ENCODE peak calls at places on chromosomes 7 and 10, in six cellular contexts. One of them, this sample, is unnamed.

GRCh38 chr10:70675496-70676161 is 3.3 kb downstream of the ADAMTS14 start:
- DNase-seq in fibroblast of lung: no peak
- DNase-seq in left ventricle myocardium inferior: no peak
- DNase-seq in upper lobe of right lung: no peak
- DNase-seq in heart right ventricle: no peak
- DNase-seq in PC-9: no peak
- DNase-seq in this sample: no peak

GRCh38 chr7:155669717-155670505 is 25.4 kb downstream of the RBM33 start:
- DNase-seq in fibroblast of lung: peak; percentile 47
- DNase-seq in PC-9: no peak
- DNase-seq in heart right ventricle: no peak
- DNase-seq in left ventricle myocardium inferior: no peak
- DNase-seq in upper lobe of right lung: peak; percentile 84
- DNase-seq in this sample: no peak

GRCh38 chr10:3217301-3217700 is 44.7 kb upstream of the PITRM1 start:
- DNase-seq in fibroblast of lung: peak; percentile 90
- DNase-seq in left ventricle myocardium inferior: no peak
- DNase-seq in heart right ventricle: no peak
- DNase-seq in PC-9: no peak
- DNase-seq in upper lobe of right lung: no peak
- DNase-seq in this sample: no peak

GRCh38 chr10:99429521-99430095 is 816 bp downstream of the GOT1 start:
- DNase-seq in PC-9: no peak
- DNase-seq in heart right ventricle: no peak
- DNase-seq in upper lobe of right lung: no peak
- DNase-seq in fibroblast of lung: no peak
- DNase-seq in left ventricle myocardium inferior: no peak
- DNase-seq in this sample: no peak

GRCh38 chr7:22082553-22082885 is 136.8 kb upstream of the CDCA7L start:
- DNase-seq in fibroblast of lung: no peak
- DNase-seq in heart right ventricle: no peak
- DNase-seq in left ventricle myocardium inferior: no peak
- DNase-seq in upper lobe of right lung: no peak
- DNase-seq in PC-9: no peak
- DNase-seq in this sample: no peak

GRCh38 chr10:100654835-100655759 is 90.3 kb upstream of the PAX2 start:
- DNase-seq in heart right ventricle: no peak
- DNase-seq in left ventricle myocardium inferior: no peak
- DNase-seq in fibroblast of lung: no peak
- DNase-seq in PC-9: no peak
- DNase-seq in upper lobe of right lung: no peak
- DNase-seq in this sample: no peak

GRCh38 chr10:50456711-50457110 is 167.0 kb downstream of the SGMS1 start:
- DNase-seq in PC-9: no peak
- DNase-seq in heart right ventricle: no peak
- DNase-seq in fibroblast of lung: no peak
- DNase-seq in left ventricle myocardium inferior: no peak
- DNase-seq in upper lobe of right lung: no peak
- DNase-seq in this sample: no peak

GRCh38 chr7:104791065-104791464 is 222.9 kb upstream of the KMT2E start:
- DNase-seq in fibroblast of lung: peak; percentile 45
- DNase-seq in heart right ventricle: no peak
- DNase-seq in upper lobe of right lung: no peak
- DNase-seq in PC-9: no peak
- DNase-seq in left ventricle myocardium inferior: no peak
- DNase-seq in this sample: no peak

GRCh38 chr7:135970682-135971365 is 6.3 kb downstream of the MTPN start:
- DNase-seq in fibroblast of lung: no peak
- DNase-seq in PC-9: no peak
- DNase-seq in left ventricle myocardium inferior: no peak
- DNase-seq in heart right ventricle: no peak
- DNase-seq in upper lobe of right lung: no peak
- DNase-seq in this sample: no peak

GRCh38 chr7:21542891-21543527 is at the start of gene DNAH11:
- DNase-seq in left ventricle myocardium inferior: peak; percentile 28
- DNase-seq in fibroblast of lung: peak; percentile 34
- DNase-seq in PC-9: no peak
- DNase-seq in heart right ventricle: peak; percentile 42
- DNase-seq in upper lobe of right lung: peak; percentile 82
- DNase-seq in this sample: no peak

GRCh38 chr10:13945760-13946460 is 359.1 kb downstream of the PRPF18 start:
- DNase-seq in PC-9: peak; percentile 80
- DNase-seq in heart right ventricle: no peak
- DNase-seq in upper lobe of right lung: no peak
- DNase-seq in left ventricle myocardium inferior: no peak
- DNase-seq in fibroblast of lung: peak; percentile 51
- DNase-seq in this sample: no peak

GRCh38 chr10:64067859-64068258 is 546.7 kb downstream of the REEP3 start:
- DNase-seq in fibroblast of lung: no peak
- DNase-seq in upper lobe of right lung: no peak
- DNase-seq in PC-9: no peak
- DNase-seq in left ventricle myocardium inferior: no peak
- DNase-seq in heart right ventricle: no peak
- DNase-seq in this sample: no peak

GRCh38 chr7:27345164-27345887 is 102.7 kb downstream of the EVX1 start:
- DNase-seq in fibroblast of lung: no peak
- DNase-seq in left ventricle myocardium inferior: no peak
- DNase-seq in heart right ventricle: no peak
- DNase-seq in upper lobe of right lung: no peak
- DNase-seq in PC-9: no peak
- DNase-seq in this sample: no peak

GRCh38 chr10:57786331-57786730 is 481.4 kb downstream of the IPMK start:
- DNase-seq in upper lobe of right lung: no peak
- DNase-seq in fibroblast of lung: no peak
- DNase-seq in heart right ventricle: no peak
- DNase-seq in PC-9: no peak
- DNase-seq in left ventricle myocardium inferior: no peak
- DNase-seq in this sample: no peak

GRCh38 chr7:138945169-138945568 is 36.0 kb downstream of the KIAA1549 start:
- DNase-seq in upper lobe of right lung: no peak
- DNase-seq in heart right ventricle: no peak
- DNase-seq in PC-9: no peak
- DNase-seq in left ventricle myocardium inferior: no peak
- DNase-seq in fibroblast of lung: no peak
- DNase-seq in this sample: no peak

GRCh38 chr7:148806187-148806586 is 77.9 kb downstream of the EZH2 start:
- DNase-seq in heart right ventricle: no peak
- DNase-seq in fibroblast of lung: no peak
- DNase-seq in left ventricle myocardium inferior: no peak
- DNase-seq in PC-9: no peak
- DNase-seq in upper lobe of right lung: no peak
- DNase-seq in this sample: no peak

GRCh38 chr7:28758186-28758585 is 199.9 kb downstream of the TRIL start:
- DNase-seq in left ventricle myocardium inferior: no peak
- DNase-seq in PC-9: no peak
- DNase-seq in upper lobe of right lung: no peak
- DNase-seq in fibroblast of lung: no peak
- DNase-seq in heart right ventricle: no peak
- DNase-seq in this sample: no peak

GRCh38 chr7:80018941-80019808 is 115.5 kb upstream of the GNAI1 start:
- DNase-seq in upper lobe of right lung: no peak
- DNase-seq in fibroblast of lung: peak; percentile 32
- DNase-seq in heart right ventricle: no peak
- DNase-seq in PC-9: no peak
- DNase-seq in left ventricle myocardium inferior: no peak
- DNase-seq in this sample: no peak

GRCh38 chr7:157499835-157500153 is 163.0 kb downstream of the DNAJB6 start:
- DNase-seq in PC-9: no peak
- DNase-seq in left ventricle myocardium inferior: peak; percentile 9
- DNase-seq in fibroblast of lung: no peak
- DNase-seq in heart right ventricle: no peak
- DNase-seq in upper lobe of right lung: peak; percentile 45
- DNase-seq in this sample: no peak
- H3K9me3 ChIP-seq in PC-9: no peaks in the 10 kb centered on the region
- H3K9me3 ChIP-seq in left ventricle myocardium inferior: peaks cover 9% of the 10 kb centered on the region
- H3K9me3 ChIP-seq in fibroblast of lung: no peaks in the 10 kb centered on the region
- H3K9me3 ChIP-seq in heart right ventricle: no peaks in the 10 kb centered on the region
- H3K9me3 ChIP-seq in upper lobe of right lung: no peaks in the 10 kb centered on the region
- H3K9me3 ChIP-seq in this sample: no peaks in the 10 kb centered on the region

GRCh38 chr7:87206361-87206760 is 13.2 kb downstream of the TMEM243 start:
- DNase-seq in upper lobe of right lung: no peak
- DNase-seq in left ventricle myocardium inferior: no peak
- DNase-seq in PC-9: no peak
- DNase-seq in heart right ventricle: no peak
- DNase-seq in fibroblast of lung: peak; percentile 55
- DNase-seq in this sample: no peak
- H3K9me3 ChIP-seq in upper lobe of right lung: peaks cover 15% of the 10 kb centered on the region
- H3K9me3 ChIP-seq in left ventricle myocardium inferior: peaks cover 28% of the 10 kb centered on the region
- H3K9me3 ChIP-seq in PC-9: peaks cover 12% of the 10 kb centered on the region
- H3K9me3 ChIP-seq in heart right ventricle: peaks cover 30% of the 10 kb centered on the region
- H3K9me3 ChIP-seq in fibroblast of lung: no peaks in the 10 kb centered on the region
- H3K9me3 ChIP-seq in this sample: no peaks in the 10 kb centered on the region

GRCh38 chr7:57412168-57412567 is 37.8 kb upstream of the ZNF716 start:
- DNase-seq in heart right ventricle: no peak
- DNase-seq in PC-9: no peak
- DNase-seq in left ventricle myocardium inferior: no peak
- DNase-seq in upper lobe of right lung: no peak
- DNase-seq in fibroblast of lung: no peak
- DNase-seq in this sample: no peak
- H3K9me3 ChIP-seq in heart right ventricle: no peaks in the 10 kb centered on the region
- H3K9me3 ChIP-seq in PC-9: no peaks in the 10 kb centered on the region
- H3K9me3 ChIP-seq in left ventricle myocardium inferior: no peaks in the 10 kb centered on the region
- H3K9me3 ChIP-seq in upper lobe of right lung: no peaks in the 10 kb centered on the region
- H3K9me3 ChIP-seq in fibroblast of lung: no peaks in the 10 kb centered on the region
- H3K9me3 ChIP-seq in this sample: no peaks in the 10 kb centered on the region

DNA sequence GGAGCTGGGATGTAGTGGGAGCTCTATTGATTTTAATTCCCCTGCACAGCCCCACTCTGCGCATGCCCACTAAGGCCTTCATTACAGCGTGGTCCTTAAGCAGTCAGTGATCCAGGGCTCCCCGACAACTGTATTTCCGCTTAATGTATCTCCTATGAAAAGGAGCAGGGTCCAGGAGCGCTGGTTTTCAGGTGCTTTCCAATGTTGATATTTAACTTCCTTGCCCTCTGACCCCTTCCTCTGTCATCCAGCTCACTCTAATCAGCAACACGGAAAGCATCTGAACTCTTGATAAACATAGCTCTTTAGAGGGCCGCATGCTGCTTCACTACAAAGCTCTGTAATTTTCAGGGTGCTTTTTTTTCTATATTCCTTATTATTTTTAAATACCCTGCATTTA is 466.1 kb upstream of the CELF2 start:
- DNase-seq in upper lobe of right lung: no peak
- DNase-seq in fibroblast of lung: no peak
- DNase-seq in heart right ventricle: no peak
- DNase-seq in PC-9: no peak
- DNase-seq in left ventricle myocardium inferior: no peak
- DNase-seq in this sample: no peak
- H3K9me3 ChIP-seq in upper lobe of right lung: no peaks in the 10 kb centered on the region
- H3K9me3 ChIP-seq in fibroblast of lung: no peaks in the 10 kb centered on the region
- H3K9me3 ChIP-seq in heart right ventricle: no peaks in the 10 kb centered on the region
- H3K9me3 ChIP-seq in PC-9: no peaks in the 10 kb centered on the region
- H3K9me3 ChIP-seq in left ventricle myocardium inferior: no peaks in the 10 kb centered on the region
- H3K9me3 ChIP-seq in this sample: no peaks in the 10 kb centered on the region

GRCh38 chr7:56181010-56181409 is 64.8 kb upstream of the NUPR2 start:
- DNase-seq in upper lobe of right lung: no peak
- DNase-seq in fibroblast of lung: no peak
- DNase-seq in heart right ventricle: no peak
- DNase-seq in left ventricle myocardium inferior: no peak
- DNase-seq in PC-9: no peak
- DNase-seq in this sample: no peak
- H3K9me3 ChIP-seq in upper lobe of right lung: no peaks in the 10 kb centered on the region
- H3K9me3 ChIP-seq in fibroblast of lung: no peaks in the 10 kb centered on the region
- H3K9me3 ChIP-seq in heart right ventricle: peaks cover 7% of the 10 kb centered on the region
- H3K9me3 ChIP-seq in left ventricle myocardium inferior: no peaks in the 10 kb centered on the region
- H3K9me3 ChIP-seq in PC-9: no peaks in the 10 kb centered on the region
- H3K9me3 ChIP-seq in this sample: no peaks in the 10 kb centered on the region

GRCh38 chr10:87804939-87805569 is 13.0 kb downstream of the ATAD1 start:
- DNase-seq in fibroblast of lung: no peak
- DNase-seq in PC-9: no peak
- DNase-seq in heart right ventricle: no peak
- DNase-seq in left ventricle myocardium inferior: no peak
- DNase-seq in upper lobe of right lung: no peak
- DNase-seq in this sample: no peak
- H3K9me3 ChIP-seq in fibroblast of lung: no peaks in the 10 kb centered on the region
- H3K9me3 ChIP-seq in PC-9: no peaks in the 10 kb centered on the region
- H3K9me3 ChIP-seq in heart right ventricle: peaks cover 20% of the 10 kb centered on the region
- H3K9me3 ChIP-seq in left ventricle myocardium inferior: peaks cover 16% of the 10 kb centered on the region
- H3K9me3 ChIP-seq in upper lobe of right lung: no peaks in the 10 kb centered on the region
- H3K9me3 ChIP-seq in this sample: no peaks in the 10 kb centered on the region

DNA sequence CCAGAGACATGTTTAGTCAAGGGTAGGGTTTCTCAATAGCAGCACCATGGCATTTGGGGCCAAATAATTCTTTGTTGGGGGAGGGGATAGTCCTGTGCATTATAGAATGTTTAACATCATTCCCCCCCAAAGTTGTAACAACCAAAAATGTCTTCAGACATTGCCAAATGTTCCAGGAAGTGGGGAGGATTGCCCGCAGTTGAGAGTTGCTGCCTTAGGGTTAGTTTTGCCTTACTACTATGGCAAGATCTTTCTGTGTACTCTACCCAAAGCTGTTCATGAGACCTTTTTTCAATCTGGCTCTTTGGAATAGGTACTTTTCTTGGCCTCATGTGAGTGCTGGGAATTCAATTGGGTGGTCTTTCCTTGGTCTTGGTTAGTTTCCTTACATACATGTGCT is 34.1 kb downstream of the SAMD8 start:
- DNase-seq in heart right ventricle: no peak
- DNase-seq in PC-9: no peak
- DNase-seq in upper lobe of right lung: no peak
- DNase-seq in left ventricle myocardium inferior: no peak
- DNase-seq in fibroblast of lung: no peak
- DNase-seq in this sample: no peak
- H3K9me3 ChIP-seq in heart right ventricle: no peaks in the 10 kb centered on the region
- H3K9me3 ChIP-seq in PC-9: no peaks in the 10 kb centered on the region
- H3K9me3 ChIP-seq in upper lobe of right lung: no peaks in the 10 kb centered on the region
- H3K9me3 ChIP-seq in left ventricle myocardium inferior: no peaks in the 10 kb centered on the region
- H3K9me3 ChIP-seq in fibroblast of lung: no peaks in the 10 kb centered on the region
- H3K9me3 ChIP-seq in this sample: no peaks in the 10 kb centered on the region

GRCh38 chr10:81792729-81793128 is 82.3 kb upstream of the NRG3 start:
- DNase-seq in left ventricle myocardium inferior: no peak
- DNase-seq in upper lobe of right lung: no peak
- DNase-seq in PC-9: no peak
- DNase-seq in fibroblast of lung: no peak
- DNase-seq in heart right ventricle: no peak
- DNase-seq in this sample: no peak
- H3K9me3 ChIP-seq in left ventricle myocardium inferior: no peaks in the 10 kb centered on the region
- H3K9me3 ChIP-seq in upper lobe of right lung: no peaks in the 10 kb centered on the region
- H3K9me3 ChIP-seq in PC-9: no peaks in the 10 kb centered on the region
- H3K9me3 ChIP-seq in fibroblast of lung: no peaks in the 10 kb centered on the region
- H3K9me3 ChIP-seq in heart right ventricle: no peaks in the 10 kb centered on the region
- H3K9me3 ChIP-seq in this sample: no peaks in the 10 kb centered on the region